ENCODE peak calls at places on chromosomes 4 and X, in ten cellular contexts. C, O, Y, B, H, M, I, G, E and Q are unnamed samples.
A peak's percentile ranks its signal among the peaks of the same experiment; 100 is the strongest.

GRCh38 chr4:158728256-158728655 is 5.1 kb upstream of the PPID start:
- DNase-seq in C (no peak), O (no peak), Y (no peak), B (no peak), H (no peak), M (no peak), I (no peak), G (no peak), E (no peak), Q (no peak)

GRCh38 chr4:142091085-142091513 is 454.7 kb downstream of the IL15 start:
- DNase-seq in C (no peak), O (no peak), Y (peak; percentile 64), B (no peak), H (no peak), M (no peak), I (peak; percentile 100), G (no peak), E (no peak), Q (no peak)

GRCh38 chr4:156085073-156085472 is 131.4 kb upstream of the CTSO start:
- DNase-seq in C (no peak), O (no peak), Y (no peak), B (no peak), H (no peak), M (no peak), I (no peak), G (no peak), E (no peak), Q (no peak)

GRCh38 chr4:85774000-85774399 is 299.1 kb downstream of the ARHGAP24 start:
- DNase-seq in C (no peak), O (no peak), Y (no peak), B (no peak), H (no peak), M (no peak), I (no peak), G (no peak), E (no peak), Q (no peak)

GRCh38 chr4:100422911-100423310 is 94.9 kb downstream of the EMCN start:
- DNase-seq in C (no peak), O (no peak), Y (no peak), B (no peak), H (no peak), M (no peak), I (peak; percentile 43), G (no peak), E (no peak), Q (no peak)

GRCh38 chrX:47862680-47863079 is 26.0 kb downstream of the ZNF81 start:
- DNase-seq in C (no peak), O (no peak), Y (no peak), B (no peak), H (no peak), M (no peak), I (no peak), G (no peak), E (no peak), Q (no peak)

GRCh38 chrX:38636949-38637819 is 75.8 kb downstream of the TSPAN7 start:
- DNase-seq in C (peak; percentile 34), O (no peak), Y (no peak), B (no peak), H (no peak), M (no peak), I (no peak), G (no peak), E (no peak), Q (no peak)

GRCh38 chr4:57053508-57053907 is 56.7 kb downstream of the IGFBP7 start:
- DNase-seq in C (no peak), O (no peak), Y (peak; percentile 62), B (no peak), H (no peak), M (no peak), I (peak; percentile 73), G (no peak), E (no peak), Q (no peak)

GRCh38 chrX:31423575-31424284 is 351.9 kb upstream of the FTHL17 start:
- DNase-seq in C (peak; percentile 35), O (peak; percentile 66), Y (peak; percentile 69), B (no peak), H (no peak), M (no peak), I (peak; percentile 77), G (peak; percentile 17), E (no peak), Q (no peak)

GRCh38 chr4:85166318-85166717 is 199.8 kb upstream of the WDFY3 start:
- DNase-seq in C (no peak), O (no peak), Y (no peak), B (no peak), H (no peak), M (no peak), I (no peak), G (no peak), E (no peak), Q (no peak)

GRCh38 chr4:3417448-3417847 is 24.3 kb upstream of the HGFAC start:
- DNase-seq in C (no peak), O (peak; percentile 49), Y (no peak), B (no peak), H (no peak), M (no peak), I (no peak), G (peak; percentile 13), E (no peak), Q (no peak)

GRCh38 chr4:150235795-150236385 is 157.6 kb downstream of the DCLK2 start:
- DNase-seq in C (no peak), O (no peak), Y (peak; percentile 71), B (no peak), H (no peak), M (no peak), I (peak; percentile 53), G (no peak), E (no peak), Q (no peak)

GRCh38 chrX:108270739-108271396 is 167.4 kb downstream of the COL4A6 start:
- DNase-seq in C (no peak), O (no peak), Y (peak; percentile 14), B (no peak), H (no peak), M (no peak), I (peak; percentile 7), G (no peak), E (no peak), Q (no peak)

GRCh38 chr4:148052448-148052847 is 320.6 kb downstream of the ARHGAP10 start:
- DNase-seq in C (no peak), O (no peak), Y (no peak), B (no peak), H (no peak), M (peak; percentile 32), I (peak; percentile 35), G (no peak), E (no peak), Q (peak; percentile 52)

GRCh38 chr4:4712800-4713528 is 146.5 kb upstream of the MSX1 start:
- DNase-seq in C (no peak), O (no peak), Y (no peak), B (no peak), H (no peak), M (no peak), I (no peak), G (no peak), E (no peak), Q (no peak)

GRCh38 chrX:14038375-14039077 is 8.8 kb upstream of the GEMIN8 start:
- DNase-seq in C (no peak), O (no peak), Y (no peak), B (no peak), H (no peak), M (no peak), I (no peak), G (no peak), E (no peak), Q (no peak)

GRCh38 chrX:38717871-38718270 is 83.4 kb upstream of the MID1IP1 start:
- DNase-seq in C (no peak), O (no peak), Y (peak; percentile 2), B (no peak), H (no peak), M (no peak), I (peak; percentile 22), G (no peak), E (no peak), Q (no peak)

GRCh38 chrX:1378306-1378758 is 13.6 kb downstream of the SLC25A6 start:
- DNase-seq in C (no peak), O (no peak), Y (no peak), B (no peak), H (no peak), M (no peak), I (no peak), G (no peak), E (no peak), Q (no peak)

GRCh38 chr4:107863850-107864371 is 39.2 kb downstream of the SGMS2 start:
- DNase-seq in C (peak; percentile 49), O (no peak), Y (peak; percentile 15), B (no peak), H (no peak), M (no peak), I (peak; percentile 65), G (peak; percentile 39), E (no peak), Q (no peak)

GRCh38 chr4:144355809-144356757 is 215.6 kb upstream of the GYPA start:
- DNase-seq in C (no peak), O (peak; percentile 83), Y (peak; percentile 93), B (no peak), H (no peak), M (no peak), I (peak; percentile 93), G (no peak), E (no peak), Q (peak; percentile 1)

GRCh38 chrX:106670631-106671030 is 55.9 kb upstream of the RNF128 start:
- DNase-seq in C (no peak), O (no peak), Y (no peak), B (no peak), H (no peak), M (no peak), I (no peak), G (no peak), E (no peak), Q (no peak)

GRCh38 chrX:48520976-48521352 is 644 bp upstream of the EBP start:
- DNase-seq in C (no peak), O (no peak), Y (peak; percentile 9), B (no peak), H (no peak), M (no peak), I (no peak), G (no peak), E (no peak), Q (no peak)

GRCh38 chr4:184510431-184510830 is 36.1 kb upstream of the IRF2 start:
- DNase-seq in C (no peak), O (no peak), Y (no peak), B (no peak), H (no peak), M (no peak), I (peak; percentile 11), G (no peak), E (no peak), Q (no peak)

GRCh38 chr4:78656968-78657445 is 105.4 kb downstream of the ANXA3 start:
- DNase-seq in C (no peak), O (no peak), Y (no peak), B (no peak), H (no peak), M (peak; percentile 34), I (no peak), G (no peak), E (no peak), Q (no peak)

GRCh38 chrX:39133971-39134370 is 332.7 kb downstream of the MID1IP1 start:
- DNase-seq in C (peak; percentile 26), O (no peak), Y (no peak), B (no peak), H (no peak), M (no peak), I (no peak), G (no peak), E (no peak), Q (no peak)